ENCODE peak calls at places on chromosomes 12 and 14, in six cellular contexts. U, N, S, T, A and O are unnamed samples.

GRCh38 chr12:74111688-74112360 is 425.8 kb upstream of the ATXN7L3B start:
- DNase-seq in U (no peak), N (no peak), S (no peak), T (no peak), A (no peak), O (no peak)

GRCh38 chr12:93192878-93193277 is 184.8 kb upstream of the NUDT4 start:
- DNase-seq in U (no peak), N (no peak), S (no peak), T (no peak), A (no peak), O (no peak)

GRCh38 chr12:63228853-63229252 is 77.9 kb upstream of the AVPR1A start:
- DNase-seq in U (no peak), N (no peak), S (no peak), T (no peak), A (no peak), O (no peak)

GRCh38 chr12:57700317-57700716 is 6.4 kb downstream of the OS9 start:
- DNase-seq in U (no peak), N (no peak), S (no peak), T (no peak), A (no peak), O (no peak)

GRCh38 chr14:72851660-72852059 is 42.2 kb downstream of the DPF3 start:
- DNase-seq in U (no peak), N (no peak), S (no peak), T (no peak), A (no peak), O (no peak)

GRCh38 chr14:35556548-35556947 is 22.6 kb downstream of the INSM2 start:
- DNase-seq in U (no peak), N (no peak), S (no peak), T (no peak), A (no peak), O (no peak)

GRCh38 chr14:58298477-58298879 is at the start of gene ARID4A:
- DNase-seq in U (no peak), N (no peak), S (no peak), T (no peak), A (no peak), O (no peak)

GRCh38 chr12:46390881-46391280 is 18.3 kb upstream of the SLC38A2 start:
- DNase-seq in U (no peak), N (no peak), S (no peak), T (no peak), A (no peak), O (no peak)

GRCh38 chr12:24553259-24553658 is 395.6 kb downstream of the BCAT1 start:
- DNase-seq in U (no peak), N (no peak), S (no peak), T (no peak), A (no peak), O (no peak)

GRCh38 chr12:34526946-34527345 is 504.6 kb downstream of the ALG10 start:
- DNase-seq in U (no peak), N (peak), S (no peak), T (no peak), A (no peak), O (no peak)

GRCh38 chr14:38204717-38205115 is 3.0 kb upstream of the SSTR1 start:
- DNase-seq in U (no peak), N (no peak), S (no peak), T (no peak), A (no peak), O (no peak)

GRCh38 chr12:110537605-110538409 is 35.7 kb downstream of the RAD9B start:
- DNase-seq in U (no peak), N (peak), S (no peak), T (peak), A (no peak), O (no peak)

GRCh38 chr12:25151476-25151875 is 43.5 kb downstream of the DNAI7 start:
- DNase-seq in U (peak), N (peak), S (peak), T (peak), A (no peak), O (peak)

GRCh38 chr14:70788893-70789292 is 20.4 kb downstream of the MAP3K9 start:
- DNase-seq in U (no peak), N (no peak), S (no peak), T (no peak), A (no peak), O (no peak)

GRCh38 chr14:77155083-77155482 is 13.5 kb upstream of the ZDHHC22 start:
- DNase-seq in U (no peak), N (no peak), S (no peak), T (no peak), A (no peak), O (no peak)